ENCODE peak calls at places on chromosomes 4 and X, in five cellular contexts. X is MCF 10A; C is fibroblast of mammary gland; N is PC-3; B is CD4-positive, alpha-beta T cell. K is an unnamed sample.

GRCh38 chrX:23844502-23845138 is 61.6 kb downstream of the SAT1 start:
- DNase-seq in N (no peak), X (no peak), B (no peak), C (peak), K (no peak)

GRCh38 chr4:186979966-186980745 is 256.5 kb upstream of the FAT1 start:
- DNase-seq in X (no peak), C (peak), N (no peak), B (no peak), K (no peak)

GRCh38 chr4:139419388-139419914 is 34.5 kb upstream of the RAB33B start:
- DNase-seq in B (no peak), N (no peak), X (peak), C (peak), K (no peak)

GRCh38 chr4:179817317-179817716 is 2375.1 kb upstream of the AGA start:
- DNase-seq in C (no peak), N (no peak), X (no peak), B (no peak), K (no peak)

GRCh38 chrX:136954930-136955329 is 74.4 kb upstream of the RBMX start:
- DNase-seq in C (peak), B (no peak), X (peak), N (peak), K (peak)

GRCh38 chrX:132497432-132497831 is 8.6 kb upstream of the MBNL3 start:
- DNase-seq in X (no peak), N (no peak), B (no peak), C (no peak), K (no peak)

GRCh38 chrX:40877869-40878268 is 142.5 kb upstream of the MED14 start:
- DNase-seq in X (peak), N (peak), B (no peak), C (peak), K (no peak)

GRCh38 chr4:14375816-14376215 is 626.5 kb upstream of the CPEB2 start:
- DNase-seq in C (peak), B (no peak), N (peak), X (peak), K (no peak)

GRCh38 chrX:16451331-16451730 is 198.6 kb upstream of the S100G start:
- DNase-seq in N (no peak), X (no peak), C (peak), B (no peak), K (no peak)

GRCh38 chr4:111494971-111495370 is 650.3 kb upstream of the FAM241A start:
- DNase-seq in B (no peak), C (no peak), N (no peak), X (no peak), K (no peak)

GRCh38 chr4:138761638-138762205 is 253.9 kb upstream of the NOCT start:
- DNase-seq in X (no peak), N (no peak), C (peak), B (no peak), K (no peak)

GRCh38 chr4:61202638-61203495 is 2.7 kb downstream of the ADGRL3 start:
- DNase-seq in B (no peak), X (peak), C (no peak), N (peak), K (peak)

GRCh38 chr4:91212140-91212681 is 1085.0 kb downstream of the CCSER1 start:
- DNase-seq in N (no peak), X (no peak), C (no peak), B (no peak), K (no peak)

GRCh38 chr4:6852582-6852981 is 57.0 kb upstream of the TBC1D14 start:
- DNase-seq in X (no peak), N (no peak), C (no peak), B (no peak), K (no peak)

GRCh38 chr4:1018147-1019020 is 7.0 kb downstream of the FGFRL1 start:
- DNase-seq in N (no peak), B (no peak), C (no peak), X (no peak), K (no peak)
- TF ChIP-seq CTCF in N (no peak), B (no peak), C (no peak), X (no peak), K (no peak)

GRCh38 chrX:8741981-8742380 is 10.0 kb upstream of the ANOS1 start:
- DNase-seq in N (no peak), X (no peak), C (no peak), B (no peak), K (no peak)

GRCh38 chrX:8743126-8743732 is 11.3 kb upstream of the ANOS1 start:
- DNase-seq in X (peak), N (peak), B (peak), C (peak), K (peak)

GRCh38 chrX:8737883-8738282 is 5.9 kb upstream of the ANOS1 start:
- DNase-seq in B (no peak), X (no peak), C (no peak), N (no peak), K (no peak)

DNA sequence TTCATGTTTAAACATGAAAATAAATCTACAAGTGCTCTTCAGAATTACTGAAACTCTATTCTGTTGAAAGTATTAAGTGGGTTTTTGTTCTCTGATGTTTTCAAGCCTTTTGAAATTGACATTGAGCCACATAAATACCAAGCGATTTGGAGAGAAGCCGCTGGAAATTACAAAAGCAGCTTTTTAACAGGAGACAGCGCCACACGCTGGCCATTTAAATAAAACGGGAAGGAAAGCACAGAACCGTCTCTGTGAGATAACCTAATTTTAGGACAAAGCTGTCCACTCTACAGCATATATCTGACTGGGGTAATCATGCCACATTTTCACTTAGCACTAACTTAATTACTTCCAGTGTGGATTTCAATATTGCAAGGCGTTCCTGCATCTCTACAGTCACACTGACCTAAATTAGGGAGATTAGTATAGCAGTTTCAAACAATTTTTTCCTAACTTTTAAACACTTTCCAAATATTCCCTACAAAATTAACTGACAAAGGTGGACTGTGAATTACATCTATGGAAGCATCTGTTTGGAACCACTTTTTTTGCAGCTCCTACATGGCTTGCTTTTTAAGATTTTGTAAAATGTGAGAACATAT is 6.8 kb upstream of the ANOS1 start:
- DNase-seq in X (peak), B (no peak), N (peak), C (peak), K (peak)
- TF ChIP-seq CTCF in X (peak), B (peak), N (peak), C (peak), K (peak)

GRCh38 chr4:141133146-141134006 is at the start of gene RNF150:
- DNase-seq in B (no peak), N (peak), X (peak), C (peak), K (peak)
- TF ChIP-seq CTCF in B (peak), N (peak), X (peak), C (peak), K (peak)

DNA sequence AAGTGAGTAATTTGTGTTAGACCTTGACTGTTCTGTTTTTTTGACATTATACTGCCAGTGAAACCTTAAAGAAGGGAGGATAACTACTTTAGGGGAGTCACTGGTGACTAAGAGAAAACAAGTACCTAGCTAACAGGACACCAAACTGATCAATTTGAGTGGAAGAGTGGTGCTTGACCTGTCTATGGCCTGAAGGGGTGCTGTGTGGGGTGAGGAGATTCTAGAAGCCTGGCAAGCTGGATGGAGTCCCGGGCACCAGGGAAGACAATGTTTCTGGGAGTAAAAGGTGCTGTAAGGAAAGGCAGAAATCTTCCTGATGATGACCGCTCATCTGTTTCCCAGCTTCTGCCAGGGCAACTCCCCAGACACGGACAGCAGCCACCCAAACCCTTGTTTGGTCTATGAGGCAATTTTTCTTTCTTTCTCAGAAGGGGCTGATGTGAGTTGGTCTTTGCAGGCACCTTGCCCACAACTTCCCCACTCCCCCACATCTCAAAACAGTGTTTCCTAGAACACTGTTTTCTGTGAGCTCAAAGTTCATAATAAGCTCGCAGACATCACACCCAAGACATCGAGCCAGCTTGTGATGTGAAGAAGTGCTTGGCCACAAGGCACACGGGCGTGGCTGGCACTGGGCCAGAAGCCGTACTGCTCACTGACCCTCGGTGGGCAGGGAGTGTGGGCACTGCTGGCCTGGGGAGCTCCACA is 4.6 kb downstream of the TXK start:
- DNase-seq in C (no peak), X (no peak), B (no peak), N (peak), K (peak)
- TF ChIP-seq CTCF in C (peak), X (no peak), B (no peak), N (peak), K (no peak)

K was measured in GM13976.